ENCODE peak calls at places on chromosomes 12 and 14, in nine cellular contexts. One of them, this sample, is unnamed.

GRCh38 chr12:94429191-94429590 is 30.5 kb downstream of the CEP83 start:
- DNase-seq in astrocyte: no peak
- DNase-seq in colonic mucosa: no peak
- DNase-seq in CD4-positive, alpha-beta T cell: no peak
- DNase-seq in MCF 10A: no peak
- DNase-seq in OCI-LY7: no peak
- DNase-seq in heart right ventricle: no peak
- DNase-seq in cardiac fibroblast: no peak
- DNase-seq in type B pancreatic cell: no peak
- DNase-seq in this sample: no peak

GRCh38 chr12:104643921-104644669 is 187.3 kb downstream of the CHST11 start:
- DNase-seq in astrocyte: no peak
- DNase-seq in colonic mucosa: no peak
- DNase-seq in CD4-positive, alpha-beta T cell: no peak
- DNase-seq in MCF 10A: peak
- DNase-seq in OCI-LY7: peak
- DNase-seq in heart right ventricle: no peak
- DNase-seq in cardiac fibroblast: no peak
- DNase-seq in type B pancreatic cell: no peak
- DNase-seq in this sample: no peak

GRCh38 chr14:61489932-61490331 is 168.6 kb downstream of the PRKCH start:
- DNase-seq in astrocyte: no peak
- DNase-seq in colonic mucosa: no peak
- DNase-seq in CD4-positive, alpha-beta T cell: no peak
- DNase-seq in MCF 10A: peak
- DNase-seq in OCI-LY7: no peak
- DNase-seq in heart right ventricle: peak
- DNase-seq in cardiac fibroblast: peak
- DNase-seq in type B pancreatic cell: no peak
- DNase-seq in this sample: peak

GRCh38 chr12:65495233-65495632 is 216.8 kb downstream of the MSRB3 start:
- DNase-seq in astrocyte: peak
- DNase-seq in colonic mucosa: no peak
- DNase-seq in CD4-positive, alpha-beta T cell: no peak
- DNase-seq in MCF 10A: peak
- DNase-seq in OCI-LY7: no peak
- DNase-seq in heart right ventricle: no peak
- DNase-seq in cardiac fibroblast: peak
- DNase-seq in type B pancreatic cell: no peak
- DNase-seq in this sample: peak

GRCh38 chr12:117032593-117033381 is 66.4 kb downstream of the TESC start:
- DNase-seq in astrocyte: peak
- DNase-seq in colonic mucosa: no peak
- DNase-seq in CD4-positive, alpha-beta T cell: no peak
- DNase-seq in MCF 10A: no peak
- DNase-seq in OCI-LY7: no peak
- DNase-seq in heart right ventricle: no peak
- DNase-seq in cardiac fibroblast: peak
- DNase-seq in type B pancreatic cell: no peak
- DNase-seq in this sample: no peak

GRCh38 chr14:39267592-39268112 is 33.9 kb downstream of the MIA2 start:
- DNase-seq in astrocyte: no peak
- DNase-seq in colonic mucosa: no peak
- DNase-seq in CD4-positive, alpha-beta T cell: no peak
- DNase-seq in MCF 10A: peak
- DNase-seq in OCI-LY7: peak
- DNase-seq in heart right ventricle: no peak
- DNase-seq in cardiac fibroblast: no peak
- DNase-seq in type B pancreatic cell: no peak
- DNase-seq in this sample: no peak

GRCh38 chr12:19248929-19249602 is 119.5 kb downstream of the PLEKHA5 start:
- DNase-seq in astrocyte: no peak
- DNase-seq in colonic mucosa: no peak
- DNase-seq in CD4-positive, alpha-beta T cell: no peak
- DNase-seq in MCF 10A: peak
- DNase-seq in OCI-LY7: no peak
- DNase-seq in heart right ventricle: no peak
- DNase-seq in cardiac fibroblast: no peak
- DNase-seq in type B pancreatic cell: no peak
- DNase-seq in this sample: no peak

GRCh38 chr14:76769636-76770292 is 8.5 kb downstream of the VASH1 start:
- DNase-seq in astrocyte: no peak
- DNase-seq in colonic mucosa: peak
- DNase-seq in CD4-positive, alpha-beta T cell: no peak
- DNase-seq in MCF 10A: no peak
- DNase-seq in OCI-LY7: no peak
- DNase-seq in heart right ventricle: no peak
- DNase-seq in cardiac fibroblast: no peak
- DNase-seq in type B pancreatic cell: peak
- DNase-seq in this sample: no peak

GRCh38 chr14:94295360-94296180 is 2.5 kb upstream of the SERPINA10 start:
- DNase-seq in astrocyte: no peak
- DNase-seq in colonic mucosa: no peak
- DNase-seq in CD4-positive, alpha-beta T cell: no peak
- DNase-seq in MCF 10A: no peak
- DNase-seq in OCI-LY7: no peak
- DNase-seq in heart right ventricle: no peak
- DNase-seq in cardiac fibroblast: no peak
- DNase-seq in type B pancreatic cell: no peak
- DNase-seq in this sample: no peak

GRCh38 chr12:21751517-21751916 is 23.0 kb downstream of the KCNJ8 start:
- DNase-seq in astrocyte: no peak
- DNase-seq in colonic mucosa: peak
- DNase-seq in CD4-positive, alpha-beta T cell: no peak
- DNase-seq in MCF 10A: peak
- DNase-seq in OCI-LY7: no peak
- DNase-seq in heart right ventricle: peak
- DNase-seq in cardiac fibroblast: peak
- DNase-seq in type B pancreatic cell: no peak
- DNase-seq in this sample: no peak

GRCh38 chr14:97366400-97366799 is 569.2 kb downstream of the VRK1 start:
- DNase-seq in astrocyte: no peak
- DNase-seq in colonic mucosa: no peak
- DNase-seq in CD4-positive, alpha-beta T cell: no peak
- DNase-seq in MCF 10A: no peak
- DNase-seq in OCI-LY7: no peak
- DNase-seq in heart right ventricle: no peak
- DNase-seq in cardiac fibroblast: no peak
- DNase-seq in type B pancreatic cell: no peak
- DNase-seq in this sample: no peak

GRCh38 chr12:32201996-32202395 is 95.3 kb downstream of the BICD1 start:
- DNase-seq in astrocyte: no peak
- DNase-seq in colonic mucosa: no peak
- DNase-seq in CD4-positive, alpha-beta T cell: no peak
- DNase-seq in MCF 10A: no peak
- DNase-seq in OCI-LY7: no peak
- DNase-seq in heart right ventricle: no peak
- DNase-seq in cardiac fibroblast: no peak
- DNase-seq in type B pancreatic cell: no peak
- DNase-seq in this sample: no peak

GRCh38 chr12:39764944-39765560 is 145.4 kb upstream of the ABCD2 start:
- DNase-seq in astrocyte: peak
- DNase-seq in colonic mucosa: no peak
- DNase-seq in CD4-positive, alpha-beta T cell: no peak
- DNase-seq in MCF 10A: peak
- DNase-seq in OCI-LY7: peak
- DNase-seq in heart right ventricle: no peak
- DNase-seq in cardiac fibroblast: peak
- DNase-seq in type B pancreatic cell: no peak
- DNase-seq in this sample: peak

GRCh38 chr14:70845601-70846000 is 36.3 kb upstream of the MAP3K9 start:
- DNase-seq in astrocyte: no peak
- DNase-seq in colonic mucosa: no peak
- DNase-seq in CD4-positive, alpha-beta T cell: no peak
- DNase-seq in MCF 10A: no peak
- DNase-seq in OCI-LY7: no peak
- DNase-seq in heart right ventricle: no peak
- DNase-seq in cardiac fibroblast: no peak
- DNase-seq in type B pancreatic cell: no peak
- DNase-seq in this sample: no peak

GRCh38 chr14:75484711-75485429 is 37.4 kb upstream of the BATF start:
- DNase-seq in astrocyte: no peak
- DNase-seq in colonic mucosa: no peak
- DNase-seq in CD4-positive, alpha-beta T cell: no peak
- DNase-seq in MCF 10A: no peak
- DNase-seq in OCI-LY7: no peak
- DNase-seq in heart right ventricle: no peak
- DNase-seq in cardiac fibroblast: no peak
- DNase-seq in type B pancreatic cell: no peak
- DNase-seq in this sample: no peak

GRCh38 chr12:7142057-7142644 is 12.0 kb downstream of the CLSTN3 start:
- DNase-seq in astrocyte: no peak
- DNase-seq in colonic mucosa: peak
- DNase-seq in CD4-positive, alpha-beta T cell: peak
- DNase-seq in MCF 10A: peak
- DNase-seq in OCI-LY7: peak
- DNase-seq in heart right ventricle: no peak
- DNase-seq in cardiac fibroblast: peak
- DNase-seq in type B pancreatic cell: no peak
- DNase-seq in this sample: peak

DNA sequence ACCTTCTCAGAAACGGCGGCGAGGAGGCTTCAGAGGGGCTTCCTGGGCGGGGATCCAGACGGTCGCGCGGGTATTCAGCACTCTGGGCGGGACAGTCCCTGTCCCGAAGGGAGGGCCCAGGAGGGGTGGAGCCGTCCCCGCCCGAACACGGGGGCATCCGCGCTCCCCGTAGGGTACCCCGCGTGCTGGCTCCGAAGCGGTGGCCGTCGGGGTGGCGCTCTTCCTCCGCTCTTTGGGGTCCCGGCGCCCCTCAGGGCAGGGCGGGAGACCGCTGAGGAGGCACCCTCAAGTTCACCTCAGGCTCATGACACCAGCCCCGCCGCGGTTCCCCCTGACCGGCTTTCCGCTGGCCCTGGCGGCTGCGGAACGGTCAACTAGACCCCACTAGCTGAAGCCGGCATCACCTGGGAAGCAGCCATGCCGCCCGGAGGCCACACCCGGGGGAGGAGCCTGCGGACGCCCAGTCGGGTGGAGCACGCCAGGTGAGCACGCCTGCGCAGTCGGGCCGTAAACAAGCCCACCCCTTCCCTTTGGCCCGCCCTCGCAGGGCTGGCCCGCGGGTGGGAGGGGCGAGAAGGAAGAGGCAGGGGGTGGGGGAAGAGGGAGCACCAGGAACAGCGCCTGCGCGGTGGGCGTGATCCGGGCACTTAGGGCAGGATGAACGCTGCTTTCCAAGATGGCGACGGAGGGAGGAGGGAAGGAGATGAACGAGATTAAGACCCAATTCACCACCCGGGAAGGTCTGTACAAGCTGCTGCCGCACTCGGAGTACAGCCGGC is at the start of gene WDR20:
- DNase-seq in astrocyte: peak
- DNase-seq in colonic mucosa: peak
- DNase-seq in CD4-positive, alpha-beta T cell: peak
- DNase-seq in MCF 10A: peak
- DNase-seq in OCI-LY7: peak
- DNase-seq in heart right ventricle: peak
- DNase-seq in cardiac fibroblast: peak
- DNase-seq in type B pancreatic cell: peak
- DNase-seq in this sample: peak
- TF ChIP-seq CTCF in astrocyte: no peak
- TF ChIP-seq CTCF in colonic mucosa: no peak
- TF ChIP-seq CTCF in CD4-positive, alpha-beta T cell: no peak
- TF ChIP-seq CTCF in MCF 10A: no peak
- TF ChIP-seq CTCF in OCI-LY7: peak
- TF ChIP-seq CTCF in heart right ventricle: no peak
- TF ChIP-seq CTCF in cardiac fibroblast: no peak
- TF ChIP-seq CTCF in type B pancreatic cell: no peak
- TF ChIP-seq CTCF in this sample: no peak

GRCh38 chr12:53956251-53956887 is 1.7 kb downstream of the HOXC12 start:
- DNase-seq in astrocyte: no peak
- DNase-seq in colonic mucosa: no peak
- DNase-seq in CD4-positive, alpha-beta T cell: no peak
- DNase-seq in MCF 10A: no peak
- DNase-seq in OCI-LY7: no peak
- DNase-seq in heart right ventricle: no peak
- DNase-seq in cardiac fibroblast: no peak
- DNase-seq in type B pancreatic cell: no peak
- DNase-seq in this sample: peak
- TF ChIP-seq CTCF in astrocyte: no peak
- TF ChIP-seq CTCF in colonic mucosa: no peak
- TF ChIP-seq CTCF in CD4-positive, alpha-beta T cell: no peak
- TF ChIP-seq CTCF in MCF 10A: no peak
- TF ChIP-seq CTCF in OCI-LY7: no peak
- TF ChIP-seq CTCF in heart right ventricle: no peak
- TF ChIP-seq CTCF in cardiac fibroblast: no peak
- TF ChIP-seq CTCF in type B pancreatic cell: no peak
- TF ChIP-seq CTCF in this sample: peak

GRCh38 chr14:98605043-98605442 is 667.0 kb downstream of the BCL11B start:
- DNase-seq in astrocyte: no peak
- DNase-seq in colonic mucosa: no peak
- DNase-seq in CD4-positive, alpha-beta T cell: no peak
- DNase-seq in MCF 10A: no peak
- DNase-seq in OCI-LY7: no peak
- DNase-seq in heart right ventricle: no peak
- DNase-seq in cardiac fibroblast: no peak
- DNase-seq in type B pancreatic cell: no peak
- DNase-seq in this sample: no peak
- TF ChIP-seq CTCF in astrocyte: no peak
- TF ChIP-seq CTCF in colonic mucosa: no peak
- TF ChIP-seq CTCF in CD4-positive, alpha-beta T cell: no peak
- TF ChIP-seq CTCF in MCF 10A: no peak
- TF ChIP-seq CTCF in OCI-LY7: no peak
- TF ChIP-seq CTCF in heart right ventricle: no peak
- TF ChIP-seq CTCF in cardiac fibroblast: no peak
- TF ChIP-seq CTCF in type B pancreatic cell: no peak
- TF ChIP-seq CTCF in this sample: no peak

GRCh38 chr12:24389394-24389793 is 439.9 kb upstream of the SOX5 start:
- DNase-seq in astrocyte: no peak
- DNase-seq in colonic mucosa: no peak
- DNase-seq in CD4-positive, alpha-beta T cell: no peak
- DNase-seq in MCF 10A: no peak
- DNase-seq in OCI-LY7: no peak
- DNase-seq in heart right ventricle: no peak
- DNase-seq in cardiac fibroblast: no peak
- DNase-seq in type B pancreatic cell: no peak
- DNase-seq in this sample: no peak

GRCh38 chr12:24393105-24393504 is 443.6 kb upstream of the SOX5 start:
- DNase-seq in astrocyte: no peak
- DNase-seq in colonic mucosa: no peak
- DNase-seq in CD4-positive, alpha-beta T cell: no peak
- DNase-seq in MCF 10A: no peak
- DNase-seq in OCI-LY7: no peak
- DNase-seq in heart right ventricle: no peak
- DNase-seq in cardiac fibroblast: no peak
- DNase-seq in type B pancreatic cell: no peak
- DNase-seq in this sample: no peak

GRCh38 chr12:24381790-24382189 is 432.3 kb upstream of the SOX5 start:
- DNase-seq in astrocyte: no peak
- DNase-seq in colonic mucosa: no peak
- DNase-seq in CD4-positive, alpha-beta T cell: no peak
- DNase-seq in MCF 10A: no peak
- DNase-seq in OCI-LY7: no peak
- DNase-seq in heart right ventricle: no peak
- DNase-seq in cardiac fibroblast: no peak
- DNase-seq in type B pancreatic cell: no peak
- DNase-seq in this sample: no peak

DNA sequence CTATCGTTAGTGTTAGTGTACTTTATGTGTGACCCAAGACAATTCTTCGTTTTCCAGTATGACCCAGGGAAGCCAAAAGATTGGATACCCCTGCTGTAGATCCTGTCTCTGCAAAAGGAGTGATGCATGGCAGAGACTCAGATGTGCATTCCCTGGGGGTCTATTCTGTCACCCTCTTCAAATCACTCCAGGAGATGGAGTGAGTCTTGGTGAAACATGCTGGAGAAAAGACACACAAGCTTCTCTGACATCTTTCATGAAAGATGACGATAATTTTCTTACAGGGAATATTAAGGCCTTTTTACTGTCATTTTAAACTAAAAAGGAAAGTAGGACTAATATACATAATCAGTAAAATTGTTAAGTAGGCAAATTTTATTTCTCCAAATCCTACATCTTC is 437.9 kb upstream of the SOX5 start:
- DNase-seq in astrocyte: no peak
- DNase-seq in colonic mucosa: no peak
- DNase-seq in CD4-positive, alpha-beta T cell: no peak
- DNase-seq in MCF 10A: no peak
- DNase-seq in OCI-LY7: no peak
- DNase-seq in heart right ventricle: no peak
- DNase-seq in cardiac fibroblast: no peak
- DNase-seq in type B pancreatic cell: no peak
- DNase-seq in this sample: no peak
- TF ChIP-seq CTCF in astrocyte: no peak
- TF ChIP-seq CTCF in colonic mucosa: no peak
- TF ChIP-seq CTCF in CD4-positive, alpha-beta T cell: no peak
- TF ChIP-seq CTCF in MCF 10A: no peak
- TF ChIP-seq CTCF in OCI-LY7: no peak
- TF ChIP-seq CTCF in heart right ventricle: no peak
- TF ChIP-seq CTCF in cardiac fibroblast: no peak
- TF ChIP-seq CTCF in type B pancreatic cell: no peak
- TF ChIP-seq CTCF in this sample: no peak